ENCODE peak calls at places on chromosomes 6 and 20, in six cellular contexts. S, K, O, Y, C and G are unnamed samples. For H3K36me3, the result is how much of the 10 kb centered on the place peaks cover.

GRCh38 chr6:143941852-143942627 is 66.0 kb downstream of the PLAGL1 start:
- ATAC-seq in S (no peak), K (peak), O (peak), Y (peak), C (peak), G (peak)

GRCh38 chr6:36150283-36150682 is 20.0 kb downstream of the MAPK13 start:
- ATAC-seq in S (no peak), K (no peak), O (no peak), Y (no peak), C (no peak), G (peak)

GRCh38 chr6:25312034-25312620 is 33.0 kb downstream of the CARMIL1 start:
- ATAC-seq in S (no peak), K (no peak), O (no peak), Y (no peak), C (peak), G (peak)

GRCh38 chr20:33119725-33120720 is 40.6 kb downstream of the BPIFB4 start:
- ATAC-seq in S (no peak), K (no peak), O (no peak), Y (no peak), C (no peak), G (no peak)

GRCh38 chr6:16669227-16669626 is 92.0 kb downstream of the ATXN1 start:
- ATAC-seq in S (no peak), K (no peak), O (no peak), Y (peak), C (no peak), G (no peak)

GRCh38 chr6:16523550-16524379 is 237.5 kb downstream of the ATXN1 start:
- ATAC-seq in S (no peak), K (no peak), O (no peak), Y (peak), C (peak), G (no peak)

GRCh38 chr6:166502453-166502852 is 84.0 kb downstream of the RAMACL start:
- ATAC-seq in S (peak), K (no peak), O (no peak), Y (no peak), C (peak), G (no peak)

GRCh38 chr6:144248003-144248402 is 37.1 kb upstream of the UTRN start:
- ATAC-seq in S (no peak), K (no peak), O (no peak), Y (no peak), C (no peak), G (no peak)

GRCh38 chr20:63850689-63851547 is 10.4 kb upstream of the ABHD16B start:
- ATAC-seq in S (no peak), K (no peak), O (no peak), Y (no peak), C (no peak), G (no peak)

GRCh38 chr6:140025171-140025570 is 650.7 kb upstream of the CITED2 start:
- ATAC-seq in S (no peak), K (no peak), O (no peak), Y (no peak), C (no peak), G (no peak)

GRCh38 chr6:138044972-138045371 is 62.2 kb downstream of the PERP start:
- ATAC-seq in S (no peak), K (no peak), O (no peak), Y (no peak), C (no peak), G (no peak)

GRCh38 chr6:105849741-105850140 is 236.4 kb upstream of the PRDM1 start:
- ATAC-seq in S (no peak), K (no peak), O (no peak), Y (no peak), C (no peak), G (no peak)

GRCh38 chr6:53230775-53231467 is 82.3 kb upstream of the GCM1 start:
- ATAC-seq in S (no peak), K (no peak), O (no peak), Y (no peak), C (no peak), G (no peak)

GRCh38 chr6:116572162-116572561 is 858 bp downstream of the RWDD1 start:
- ATAC-seq in S (peak), K (peak), O (peak), Y (no peak), C (no peak), G (no peak)

GRCh38 chr6:17679726-17680125 is 27.0 kb downstream of the NUP153 start:
- ATAC-seq in S (no peak), K (peak), O (no peak), Y (no peak), C (no peak), G (no peak)

GRCh38 chr6:167422934-167423333 is 98.0 kb downstream of the TTLL2 start:
- ATAC-seq in S (no peak), K (no peak), O (no peak), Y (no peak), C (no peak), G (no peak)

GRCh38 chr20:29410805-29411457 is 1846.5 kb upstream of the DEFB115 start:
- ATAC-seq in S (no peak), K (peak), O (no peak), Y (no peak), C (peak), G (peak)

GRCh38 chr20:64010711-64011237 is 25.2 kb upstream of the C20orf204 start:
- ATAC-seq in S (no peak), K (no peak), O (no peak), Y (no peak), C (no peak), G (no peak)

GRCh38 chr6:88547768-88548167 is 381.6 kb upstream of the CNR1 start:
- ATAC-seq in S (no peak), K (no peak), O (no peak), Y (no peak), C (no peak), G (no peak)

GRCh38 chr6:40978687-40979289 is 60.2 kb downstream of the UNC5CL start:
- ATAC-seq in S (no peak), K (peak), O (no peak), Y (no peak), C (no peak), G (no peak)

GRCh38 chr6:141026504-141026903 is 1106.2 kb upstream of the GJE1 start:
- ATAC-seq in S (no peak), K (peak), O (peak), Y (no peak), C (no peak), G (no peak)

GRCh38 chr6:39224523-39225182 is 4.6 kb downstream of the KCNK5 start:
- ATAC-seq in S (no peak), K (peak), O (no peak), Y (no peak), C (no peak), G (no peak)

GRCh38 chr6:35360349-35361138 is 18.2 kb downstream of the PPARD start:
- ATAC-seq in S (peak), K (peak), O (peak), Y (peak), C (peak), G (peak)

GRCh38 chr6:32615885-32616532 is 21.2 kb upstream of the HLA-DQA1 start:
- ATAC-seq in S (no peak), K (no peak), O (no peak), Y (no peak), C (no peak), G (no peak)

GRCh38 chr20:44011251-44011940 is 96.7 kb downstream of the TOX2 start:
- ATAC-seq in S (no peak), K (no peak), O (no peak), Y (no peak), C (no peak), G (no peak)

GRCh38 chr20:8132632-8133587 is 844 bp downstream of the PLCB1 start:
- ATAC-seq in S (peak), K (peak), O (peak), Y (no peak), C (peak), G (peak)

GRCh38 chr6:45398075-45398817 is 20.5 kb upstream of the SUPT3H start:
- ATAC-seq in S (no peak), K (no peak), O (no peak), Y (no peak), C (no peak), G (no peak)

GRCh38 chr6:117728626-117729025 is 53.4 kb downstream of the NUS1 start:
- ATAC-seq in S (no peak), K (no peak), O (no peak), Y (no peak), C (peak), G (no peak)

GRCh38 chr6:134093007-134093573 is 40.7 kb upstream of the SLC2A12 start:
- ATAC-seq in S (no peak), K (no peak), O (no peak), Y (no peak), C (no peak), G (no peak)

GRCh38 chr6:93416575-93417420 is 2.6 kb downstream of the EPHA7 start:
- ATAC-seq in S (no peak), K (peak), O (no peak), Y (no peak), C (no peak), G (peak)

GRCh38 chr6:93418448-93419303 is 683 bp downstream of the EPHA7 start:
- ATAC-seq in S (no peak), K (no peak), O (peak), Y (no peak), C (peak), G (no peak)

GRCh38 chr6:93418113-93418447 is 1.3 kb downstream of the EPHA7 start:
- ATAC-seq in S (no peak), K (no peak), O (no peak), Y (no peak), C (no peak), G (no peak)

GRCh38 chr6:93419304-93420162 is at the start of gene EPHA7:
- ATAC-seq in S (peak), K (peak), O (peak), Y (no peak), C (peak), G (peak)

DNA sequence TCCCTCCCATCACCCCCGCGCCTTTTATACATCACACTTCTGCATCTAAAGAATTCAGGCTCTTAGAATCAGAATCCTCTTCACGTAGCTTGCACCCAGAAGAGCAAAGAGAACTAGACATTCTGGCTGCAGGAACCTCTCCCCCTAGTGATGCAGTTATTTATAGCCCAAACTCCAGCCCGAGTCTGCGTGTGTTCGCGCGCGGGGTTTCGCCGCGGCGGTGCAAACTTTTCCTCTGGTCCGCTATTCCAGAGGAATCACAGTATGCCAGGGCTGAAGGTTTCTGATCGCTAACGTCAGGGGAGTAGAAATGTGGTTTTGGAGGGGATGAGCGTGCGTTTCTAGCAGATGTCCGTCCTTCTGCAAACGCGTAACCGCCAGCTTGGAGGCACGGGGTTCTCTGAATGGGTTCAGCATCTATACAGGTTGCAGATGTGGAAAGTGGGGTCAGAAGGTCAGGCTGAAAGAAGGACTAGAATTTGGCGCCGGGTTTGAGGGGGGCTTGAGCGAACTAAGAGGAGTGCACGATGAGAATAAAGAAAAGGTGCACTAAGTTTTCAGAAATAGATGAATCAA is 1.9 kb downstream of the EPHA7 start:
- ATAC-seq in S (no peak), K (peak), O (no peak), Y (no peak), C (no peak), G (no peak)
- H3K4me3 ChIP-seq in S (peak), K (no peak), O (no peak), Y (no peak), C (peak), G (peak)

GRCh38 chr6:112203577-112204349 is 50.6 kb downstream of the LAMA4 start:
- ATAC-seq in S (no peak), K (peak), O (no peak), Y (peak), C (peak), G (peak)

GRCh38 chr6:112204350-112204706 is 50.0 kb downstream of the LAMA4 start:
- ATAC-seq in S (no peak), K (no peak), O (no peak), Y (peak), C (no peak), G (no peak)

GRCh38 chr6:112207773-112208172 is 46.6 kb downstream of the LAMA4 start:
- ATAC-seq in S (no peak), K (no peak), O (no peak), Y (no peak), C (no peak), G (no peak)

GRCh38 chr6:112205521-112206458 is 48.6 kb downstream of the LAMA4 start:
- ATAC-seq in S (no peak), K (no peak), O (no peak), Y (no peak), C (no peak), G (no peak)

DNA sequence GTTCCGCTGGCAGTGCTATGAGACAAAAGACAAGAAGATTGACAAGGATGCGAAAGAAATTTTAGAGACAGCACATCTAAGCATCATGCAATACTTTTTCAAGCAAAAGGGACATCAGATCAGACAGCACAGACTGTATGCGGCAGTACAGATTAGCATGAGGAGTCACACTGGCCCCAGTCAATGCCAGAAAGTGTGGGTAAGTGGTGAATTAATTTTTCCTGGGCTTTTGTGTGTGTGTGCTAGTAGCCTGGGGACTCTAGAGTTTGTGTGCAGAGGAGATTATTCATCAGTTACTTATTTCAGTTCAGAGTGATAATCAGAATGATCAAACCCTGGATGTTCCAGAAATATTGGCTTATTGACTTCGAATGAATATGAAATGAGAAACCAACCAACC is 47.2 kb downstream of the LAMA4 start:
- ATAC-seq in S (no peak), K (no peak), O (no peak), Y (no peak), C (no peak), G (no peak)
- H3K36me3 ChIP-seq in S (under half), K (under half), O (under half), Y (under half), C (half or more), G (under half)

GRCh38 chr6:155497273-155497672 is 41.6 kb upstream of the NOX3 start:
- ATAC-seq in S (no peak), K (no peak), O (no peak), Y (no peak), C (no peak), G (no peak)
- H3K4me3 ChIP-seq in S (no peak), K (no peak), O (no peak), Y (no peak), C (no peak), G (no peak)

DNA sequence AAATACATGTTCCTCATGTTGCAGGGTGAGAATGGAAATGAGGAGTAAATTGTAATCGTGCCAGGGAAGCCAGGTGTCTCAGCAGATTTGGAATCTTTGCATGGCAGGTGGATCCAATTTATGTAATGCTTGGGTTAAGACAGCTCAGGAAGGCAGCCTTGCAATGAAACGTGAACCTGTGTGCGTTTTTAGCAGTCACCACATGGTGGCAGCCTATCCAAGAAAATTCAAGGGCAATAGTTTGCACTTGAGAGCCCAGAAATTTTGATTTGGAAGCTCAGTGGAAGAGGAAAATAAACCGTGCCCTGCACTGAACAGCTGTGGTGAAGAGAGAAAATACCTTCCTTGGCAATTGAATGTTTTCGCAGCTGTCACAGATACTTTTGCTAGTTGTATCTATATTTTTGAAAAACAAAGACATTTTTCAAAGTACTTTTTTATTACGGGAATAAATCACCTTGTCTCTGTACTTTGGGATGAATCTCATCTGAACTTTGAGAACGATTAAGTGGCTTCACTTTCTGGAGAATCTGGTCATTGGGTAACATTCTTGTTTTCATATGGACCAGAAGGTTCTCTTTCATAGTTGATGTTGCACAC is 26.5 kb downstream of the MTHFD1L start:
- ATAC-seq in S (peak), K (peak), O (peak), Y (peak), C (peak), G (peak)
- H3K36me3 ChIP-seq in S (under half), K (half or more), O (under half), Y (half or more), C (under half), G (under half)

GRCh38 chr20:54649511-54649962 is 174.1 kb downstream of the DOK5 start:
- ATAC-seq in S (peak), K (peak), O (peak), Y (peak), C (peak), G (peak)

GRCh38 chr20:54646156-54646517 is 170.7 kb downstream of the DOK5 start:
- ATAC-seq in S (no peak), K (no peak), O (peak), Y (no peak), C (no peak), G (no peak)

GRCh38 chr20:54651252-54651651 is 175.9 kb downstream of the DOK5 start:
- ATAC-seq in S (no peak), K (no peak), O (no peak), Y (no peak), C (no peak), G (no peak)

GRCh38 chr20:54648421-54649142 is 173.2 kb downstream of the DOK5 start:
- ATAC-seq in S (no peak), K (peak), O (no peak), Y (no peak), C (no peak), G (no peak)

GRCh38 chr20:54650201-54650722 is 174.9 kb downstream of the DOK5 start:
- ATAC-seq in S (no peak), K (no peak), O (no peak), Y (no peak), C (no peak), G (no peak)
- H3K4me3 ChIP-seq in S (no peak), K (no peak), O (no peak), Y (no peak), C (no peak), G (no peak)

GRCh38 chr6:135743476-135743875 is 108.0 kb upstream of the PDE7B start:
- ATAC-seq in S (peak), K (peak), O (no peak), Y (peak), C (no peak), G (no peak)

GRCh38 chr6:135738646-135739045 is 112.9 kb upstream of the PDE7B start:
- ATAC-seq in S (no peak), K (no peak), O (no peak), Y (no peak), C (no peak), G (no peak)

GRCh38 chr6:135740580-135740979 is 110.9 kb upstream of the PDE7B start:
- ATAC-seq in S (no peak), K (no peak), O (no peak), Y (no peak), C (no peak), G (no peak)

GRCh38 chr6:135739288-135739687 is 112.2 kb upstream of the PDE7B start:
- ATAC-seq in S (no peak), K (no peak), O (no peak), Y (no peak), C (no peak), G (no peak)
- H3K36me3 ChIP-seq in S (under half), K (under half), O (under half), Y (under half), C (under half), G (under half)

DNA sequence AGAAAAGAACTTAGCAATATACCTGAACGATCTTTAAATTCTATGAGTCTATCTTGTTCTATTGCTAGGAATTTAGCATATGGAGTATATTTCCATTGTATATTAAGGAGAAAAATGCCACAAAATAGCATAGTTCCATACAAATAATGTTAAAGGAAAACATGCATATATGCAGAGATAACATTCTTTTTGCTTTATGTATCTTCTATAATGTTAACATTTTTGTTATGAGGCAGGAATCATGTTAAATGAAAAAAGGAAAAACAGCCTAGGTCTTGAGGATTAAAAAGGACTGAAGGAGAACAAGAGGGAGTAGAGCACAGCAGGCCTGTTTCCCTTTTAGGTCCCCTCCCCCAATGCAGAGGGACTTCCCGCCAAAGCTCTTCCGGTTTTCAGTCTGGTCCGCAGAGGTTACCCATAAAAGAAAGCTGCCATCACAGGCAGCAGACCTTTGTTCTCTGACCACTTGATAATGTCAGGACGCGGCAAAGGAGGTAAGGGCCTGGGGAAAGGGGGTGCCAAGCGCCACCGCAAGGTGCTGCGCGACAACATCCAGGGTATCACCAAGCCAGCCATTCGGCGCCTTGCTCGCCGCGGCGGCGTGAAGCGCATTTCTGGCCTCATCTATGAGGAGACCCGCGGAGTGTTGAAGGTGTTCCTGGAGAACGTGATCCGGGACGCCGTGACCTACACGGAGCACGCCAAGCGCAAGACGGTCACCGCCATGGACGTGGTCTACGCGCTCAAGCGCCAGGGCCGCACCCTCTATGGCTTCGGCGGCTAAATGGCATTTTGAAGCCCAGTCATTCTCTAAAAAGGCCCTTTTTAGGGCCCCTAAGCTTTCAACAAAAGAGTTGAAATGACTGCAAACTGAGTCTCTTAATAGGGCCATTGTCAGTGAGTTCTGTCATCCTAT is 108.4 kb upstream of the PRSS16 start:
- ATAC-seq in S (no peak), K (no peak), O (no peak), Y (no peak), C (peak), G (peak)
- H3K4me3 ChIP-seq in S (peak), K (no peak), O (peak), Y (no peak), C (peak), G (peak)